ENCODE peak calls at places on chromosomes 7 and 10, in four cellular contexts. D is mucosa of descending colon, S is T1000, U is posterior cingulate gyrus. K is an unnamed sample.

GRCh38 chr10:89278034-89278535 is 23.8 kb upstream of the IFIT2 start:
- DNase-seq in D (no peak), S (peak; percentile 69), U (no peak), K (peak; percentile 84)

GRCh38 chr7:133355325-133355708 is 102.4 kb downstream of the EXOC4 start:
- DNase-seq in D (no peak), S (no peak), U (no peak), K (no peak)

GRCh38 chr7:55939514-55940123 is 12.1 kb upstream of the MRPS17 start:
- DNase-seq in D (no peak), S (no peak), U (no peak), K (no peak)

GRCh38 chr7:88205179-88205578 is 14.7 kb downstream of the SRI start:
- DNase-seq in D (no peak), S (no peak), U (no peak), K (no peak)

GRCh38 chr7:41029072-41029492 is 673.8 kb downstream of the INHBA start:
- DNase-seq in D (no peak), S (peak; percentile 57), U (no peak), K (no peak)

GRCh38 chr10:132456881-132457280 is 59.9 kb downstream of the PWWP2B start:
- DNase-seq in D (peak; percentile 50), S (no peak), U (peak; percentile 64), K (peak; percentile 10)

GRCh38 chr10:1183033-1183396 is 126.8 kb downstream of the WDR37 start:
- DNase-seq in D (no peak), S (no peak), U (peak; percentile 78), K (no peak)

GRCh38 chr10:77004917-77005564 is 632.6 kb downstream of the KCNMA1 start:
- DNase-seq in D (no peak), S (no peak), U (no peak), K (peak; percentile 27)

GRCh38 chr7:256461-256940 is 33.5 kb upstream of the FOXL3 start:
- DNase-seq in D (peak; percentile 41), S (no peak), U (peak; percentile 79), K (no peak)

GRCh38 chr10:74047304-74047703 is 49.4 kb downstream of the VCL start:
- DNase-seq in D (no peak), S (no peak), U (no peak), K (no peak)

GRCh38 chr10:1243486-1244182 is 187.4 kb downstream of the WDR37 start:
- DNase-seq in D (no peak), S (no peak), U (no peak), K (no peak)

GRCh38 chr10:107803541-107803940 is 639.0 kb upstream of the SORCS1 start:
- DNase-seq in D (no peak), S (no peak), U (no peak), K (no peak)

GRCh38 chr7:102080371-102081243 is 206.1 kb upstream of the SH2B2 start:
- DNase-seq in D (no peak), S (no peak), U (no peak), K (no peak)

GRCh38 chr7:18829518-18830252 is 287.8 kb downstream of the TWIST1 start:
- DNase-seq in D (no peak), S (no peak), U (no peak), K (no peak)

GRCh38 chr7:72283309-72283708 is 128.8 kb downstream of the CALN1 start:
- DNase-seq in D (no peak), S (no peak), U (no peak), K (no peak)

GRCh38 chr10:35027567-35027966 is 62.6 kb downstream of the CUL2 start:
- DNase-seq in D (no peak), S (no peak), U (no peak), K (no peak)

GRCh38 chr10:88389456-88389855 is 193.7 kb downstream of the RNLS start:
- DNase-seq in D (no peak), S (no peak), U (no peak), K (peak; percentile 39)

GRCh38 chr7:140541513-140542192 is 62.3 kb upstream of the MKRN1 start:
- DNase-seq in D (peak; percentile 77), S (peak; percentile 76), U (peak; percentile 40), K (peak; percentile 37)

GRCh38 chr7:93031795-93032194 is 86.0 kb downstream of the SAMD9 start:
- DNase-seq in D (no peak), S (no peak), U (no peak), K (no peak)

GRCh38 chr7:159227433-159227832 is 82.8 kb upstream of the VIPR2 start:
- DNase-seq in D (no peak), S (no peak), U (no peak), K (no peak)

GRCh38 chr10:123621492-123621891 is 44.7 kb upstream of the GPR26 start:
- DNase-seq in D (no peak), S (no peak), U (no peak), K (no peak)

GRCh38 chr10:47315426-47315825 is 6.8 kb upstream of the GDF2 start:
- DNase-seq in D (no peak), S (no peak), U (no peak), K (no peak)

GRCh38 chr7:80428161-80429054 is 83.5 kb downstream of the GNAT3 start:
- DNase-seq in D (no peak), S (no peak), U (no peak), K (peak; percentile 31)

GRCh38 chr7:133079296-133079695 is 2.6 kb downstream of the CHCHD3 start:
- DNase-seq in D (no peak), S (no peak), U (no peak), K (no peak)

K was measured in body of pancreas.